ENCODE peak calls at places on chromosomes 12 and 14, in four cellular contexts. L is naive thymus-derived CD8-positive, alpha-beta T cell; J is non-pigmented ciliary epithelial cell; R is AG09309. Z is an unnamed sample.

GRCh38 chr12:20395791-20396550 is 27.6 kb downstream of the PDE3A start:
- DNase-seq in J (no peak), L (no peak), R (no peak), Z (no peak)

GRCh38 chr14:95520346-95520745 is 3.9 kb upstream of the SYNE3 start:
- DNase-seq in L (peak), R (no peak), J (no peak), Z (peak)

GRCh38 chr14:85438001-85438400 is 91.9 kb upstream of the FLRT2 start:
- DNase-seq in J (no peak), R (no peak), L (no peak), Z (no peak)

GRCh38 chr14:99330316-99331240 is 58.6 kb upstream of the BCL11B start:
- DNase-seq in R (no peak), L (no peak), J (no peak), Z (no peak)

GRCh38 chr12:3820122-3820521 is 53.1 kb downstream of the PARP11 start:
- DNase-seq in J (peak), L (no peak), R (no peak), Z (peak)

GRCh38 chr12:103955811-103956514 is 9.7 kb upstream of the TDG start:
- DNase-seq in R (no peak), J (no peak), L (no peak), Z (peak)

GRCh38 chr12:113048716-113049127 is 7.8 kb upstream of the DTX1 start:
- DNase-seq in J (peak), R (peak), L (peak), Z (peak)

GRCh38 chr14:68666899-68667298 is 126.0 kb downstream of the ZFP36L1 start:
- DNase-seq in R (no peak), J (no peak), L (no peak), Z (no peak)

GRCh38 chr12:2389079-2389790 is 336.4 kb downstream of the CACNA1C start:
- DNase-seq in L (no peak), R (no peak), J (no peak), Z (no peak)

GRCh38 chr12:94055528-94055927 is 92.8 kb upstream of the PLXNC1 start:
- DNase-seq in J (no peak), R (no peak), L (no peak), Z (no peak)

GRCh38 chr12:70002912-70003255 is 177.9 kb downstream of the MYRFL start:
- DNase-seq in J (no peak), L (no peak), R (no peak), Z (no peak)

GRCh38 chr12:110563702-110564470 is 19.2 kb downstream of the PPTC7 start:
- DNase-seq in J (no peak), L (no peak), R (no peak), Z (no peak)

GRCh38 chr12:110647669-110648068 is 33.7 kb downstream of the TCTN1 start:
- DNase-seq in R (no peak), J (no peak), L (peak), Z (no peak)

GRCh38 chr14:93720076-93720815 is 68.0 kb downstream of the PRIMA1 start:
- DNase-seq in J (no peak), R (no peak), L (no peak), Z (no peak)

GRCh38 chr14:95359974-95360826 is 40.5 kb upstream of the CLMN start:
- DNase-seq in J (no peak), R (no peak), L (no peak), Z (no peak)

GRCh38 chr14:39988939-39989338 is 556.7 kb upstream of the FBXO33 start:
- DNase-seq in L (no peak), R (peak), J (peak), Z (peak)

GRCh38 chr12:46891306-46891705 is 65.5 kb upstream of the SLC38A4 start:
- DNase-seq in J (no peak), L (no peak), R (no peak), Z (no peak)

Z was measured in MCF 10A.